ENCODE peak calls at places on chromosomes 12 and 14, in seven cellular contexts. One of them, this sample, is unnamed.

GRCh38 chr12:113247123-113248045 is 26.1 kb downstream of the TPCN1 start:
- DNase-seq in colonic mucosa: no peak
- DNase-seq in IMR-90: peak
- DNase-seq in naive thymus-derived CD4-positive, alpha-beta T cell: no peak
- DNase-seq in CD8-positive, alpha-beta memory T cell: no peak
- DNase-seq in RWPE1: peak
- DNase-seq in prostate gland: no peak
- DNase-seq in this sample: no peak

GRCh38 chr12:94874986-94875312 is 128.5 kb downstream of the NDUFA12 start:
- DNase-seq in colonic mucosa: no peak
- DNase-seq in IMR-90: no peak
- DNase-seq in naive thymus-derived CD4-positive, alpha-beta T cell: no peak
- DNase-seq in CD8-positive, alpha-beta memory T cell: no peak
- DNase-seq in RWPE1: no peak
- DNase-seq in prostate gland: peak
- DNase-seq in this sample: no peak

GRCh38 chr14:24366664-24367505 is 1.1 kb upstream of the NFATC4 start:
- DNase-seq in colonic mucosa: peak
- DNase-seq in IMR-90: peak
- DNase-seq in naive thymus-derived CD4-positive, alpha-beta T cell: peak
- DNase-seq in CD8-positive, alpha-beta memory T cell: no peak
- DNase-seq in RWPE1: no peak
- DNase-seq in prostate gland: peak
- DNase-seq in this sample: peak

GRCh38 chr12:48165089-48166031 is 8.0 kb upstream of the ASB8 start:
- DNase-seq in colonic mucosa: peak
- DNase-seq in IMR-90: peak
- DNase-seq in naive thymus-derived CD4-positive, alpha-beta T cell: peak
- DNase-seq in CD8-positive, alpha-beta memory T cell: peak
- DNase-seq in RWPE1: peak
- DNase-seq in prostate gland: no peak
- DNase-seq in this sample: no peak

GRCh38 chr12:19435831-19436497 is 3.3 kb upstream of the AEBP2 start:
- DNase-seq in colonic mucosa: no peak
- DNase-seq in IMR-90: no peak
- DNase-seq in naive thymus-derived CD4-positive, alpha-beta T cell: no peak
- DNase-seq in CD8-positive, alpha-beta memory T cell: no peak
- DNase-seq in RWPE1: no peak
- DNase-seq in prostate gland: no peak
- DNase-seq in this sample: no peak

GRCh38 chr12:57461326-57461903 is 1.8 kb downstream of the GLI1 start:
- DNase-seq in colonic mucosa: peak
- DNase-seq in IMR-90: peak
- DNase-seq in naive thymus-derived CD4-positive, alpha-beta T cell: no peak
- DNase-seq in CD8-positive, alpha-beta memory T cell: no peak
- DNase-seq in RWPE1: peak
- DNase-seq in prostate gland: peak
- DNase-seq in this sample: no peak

GRCh38 chr14:61977217-61977616 is 215.0 kb downstream of the SNAPC1 start:
- DNase-seq in colonic mucosa: no peak
- DNase-seq in IMR-90: peak
- DNase-seq in naive thymus-derived CD4-positive, alpha-beta T cell: no peak
- DNase-seq in CD8-positive, alpha-beta memory T cell: no peak
- DNase-seq in RWPE1: no peak
- DNase-seq in prostate gland: no peak
- DNase-seq in this sample: no peak

GRCh38 chr12:109264095-109264942 is 44.8 kb downstream of the FOXN4 start:
- DNase-seq in colonic mucosa: peak
- DNase-seq in IMR-90: peak
- DNase-seq in naive thymus-derived CD4-positive, alpha-beta T cell: no peak
- DNase-seq in CD8-positive, alpha-beta memory T cell: no peak
- DNase-seq in RWPE1: peak
- DNase-seq in prostate gland: peak
- DNase-seq in this sample: no peak

GRCh38 chr14:69695664-69696527 is 71.0 kb upstream of the SRSF5 start:
- DNase-seq in colonic mucosa: peak
- DNase-seq in IMR-90: peak
- DNase-seq in naive thymus-derived CD4-positive, alpha-beta T cell: no peak
- DNase-seq in CD8-positive, alpha-beta memory T cell: no peak
- DNase-seq in RWPE1: no peak
- DNase-seq in prostate gland: no peak
- DNase-seq in this sample: no peak

GRCh38 chr12:48021485-48022179 is 17.4 kb upstream of the COL2A1 start:
- DNase-seq in colonic mucosa: peak
- DNase-seq in IMR-90: no peak
- DNase-seq in naive thymus-derived CD4-positive, alpha-beta T cell: no peak
- DNase-seq in CD8-positive, alpha-beta memory T cell: no peak
- DNase-seq in RWPE1: peak
- DNase-seq in prostate gland: no peak
- DNase-seq in this sample: no peak

GRCh38 chr12:7207866-7208612 is 18.6 kb downstream of the PEX5 start:
- DNase-seq in colonic mucosa: no peak
- DNase-seq in IMR-90: no peak
- DNase-seq in naive thymus-derived CD4-positive, alpha-beta T cell: no peak
- DNase-seq in CD8-positive, alpha-beta memory T cell: no peak
- DNase-seq in RWPE1: no peak
- DNase-seq in prostate gland: no peak
- DNase-seq in this sample: no peak

GRCh38 chr12:130956456-130957303 is 3.0 kb downstream of the ADGRD1 start:
- DNase-seq in colonic mucosa: no peak
- DNase-seq in IMR-90: no peak
- DNase-seq in naive thymus-derived CD4-positive, alpha-beta T cell: no peak
- DNase-seq in CD8-positive, alpha-beta memory T cell: no peak
- DNase-seq in RWPE1: no peak
- DNase-seq in prostate gland: no peak
- DNase-seq in this sample: no peak

GRCh38 chr12:3275171-3276041 is 198.2 kb downstream of the TSPAN9 start:
- DNase-seq in colonic mucosa: peak
- DNase-seq in IMR-90: peak
- DNase-seq in naive thymus-derived CD4-positive, alpha-beta T cell: peak
- DNase-seq in CD8-positive, alpha-beta memory T cell: peak
- DNase-seq in RWPE1: peak
- DNase-seq in prostate gland: peak
- DNase-seq in this sample: no peak

GRCh38 chr14:92687681-92688433 is 60.6 kb downstream of the LGMN start:
- DNase-seq in colonic mucosa: no peak
- DNase-seq in IMR-90: no peak
- DNase-seq in naive thymus-derived CD4-positive, alpha-beta T cell: no peak
- DNase-seq in CD8-positive, alpha-beta memory T cell: no peak
- DNase-seq in RWPE1: no peak
- DNase-seq in prostate gland: no peak
- DNase-seq in this sample: no peak

GRCh38 chr12:67222302-67222701 is 46.9 kb upstream of the CAND1 start:
- DNase-seq in colonic mucosa: no peak
- DNase-seq in IMR-90: peak
- DNase-seq in naive thymus-derived CD4-positive, alpha-beta T cell: no peak
- DNase-seq in CD8-positive, alpha-beta memory T cell: no peak
- DNase-seq in RWPE1: peak
- DNase-seq in prostate gland: no peak
- DNase-seq in this sample: no peak

GRCh38 chr12:16545836-16546235 is 60.1 kb downstream of the LMO3 start:
- DNase-seq in colonic mucosa: no peak
- DNase-seq in IMR-90: no peak
- DNase-seq in naive thymus-derived CD4-positive, alpha-beta T cell: no peak
- DNase-seq in CD8-positive, alpha-beta memory T cell: no peak
- DNase-seq in RWPE1: no peak
- DNase-seq in prostate gland: no peak
- DNase-seq in this sample: no peak

DNA sequence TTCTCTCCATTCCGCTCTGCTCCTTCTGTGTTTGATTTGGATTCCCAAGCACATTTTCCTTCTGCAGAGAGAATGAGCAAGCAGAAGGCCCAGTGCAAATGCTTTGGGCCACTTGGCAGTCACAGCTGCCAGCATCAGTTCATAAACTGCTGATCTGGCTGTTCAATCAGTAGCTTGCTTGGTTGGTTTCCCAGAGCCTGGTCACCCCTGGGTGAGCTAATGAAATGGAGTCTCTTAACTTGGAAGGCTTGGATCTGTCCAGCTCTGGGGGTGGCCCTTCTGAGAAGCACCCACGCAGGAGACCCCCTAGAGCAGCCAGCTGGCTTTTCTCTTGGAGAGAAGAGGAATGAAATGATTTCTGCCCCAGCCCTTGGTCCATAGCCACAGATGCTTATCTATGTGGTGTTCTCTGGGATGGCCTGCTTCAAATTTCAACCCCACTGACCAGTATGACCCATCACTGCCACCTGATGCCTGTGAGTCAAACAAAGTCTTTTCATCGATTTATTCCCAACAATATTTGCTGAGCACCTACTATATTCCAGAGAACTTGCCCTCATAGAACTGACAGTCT is 30.3 kb downstream of the FAIM2 start:
- DNase-seq in colonic mucosa: no peak
- DNase-seq in IMR-90: peak
- DNase-seq in naive thymus-derived CD4-positive, alpha-beta T cell: no peak
- DNase-seq in CD8-positive, alpha-beta memory T cell: no peak
- DNase-seq in RWPE1: no peak
- DNase-seq in prostate gland: no peak
- DNase-seq in this sample: no peak
- H3K27ac ChIP-seq in colonic mucosa: no peak
- H3K27ac ChIP-seq in IMR-90: no peak
- H3K27ac ChIP-seq in naive thymus-derived CD4-positive, alpha-beta T cell: no peak
- H3K27ac ChIP-seq in CD8-positive, alpha-beta memory T cell: no peak
- H3K27ac ChIP-seq in RWPE1: no peak
- H3K27ac ChIP-seq in prostate gland: peak
- H3K27ac ChIP-seq in this sample: no peak

GRCh38 chr12:120708646-120709045 is 1.6 kb upstream of the UNC119B start:
- DNase-seq in colonic mucosa: no peak
- DNase-seq in IMR-90: no peak
- DNase-seq in naive thymus-derived CD4-positive, alpha-beta T cell: no peak
- DNase-seq in CD8-positive, alpha-beta memory T cell: no peak
- DNase-seq in RWPE1: no peak
- DNase-seq in prostate gland: no peak
- DNase-seq in this sample: no peak
- H3K27ac ChIP-seq in colonic mucosa: no peak
- H3K27ac ChIP-seq in IMR-90: no peak
- H3K27ac ChIP-seq in naive thymus-derived CD4-positive, alpha-beta T cell: no peak
- H3K27ac ChIP-seq in CD8-positive, alpha-beta memory T cell: no peak
- H3K27ac ChIP-seq in RWPE1: no peak
- H3K27ac ChIP-seq in prostate gland: no peak
- H3K27ac ChIP-seq in this sample: no peak

GRCh38 chr14:103294091-103294490 is 39.9 kb upstream of the EIF5 start:
- DNase-seq in colonic mucosa: peak
- DNase-seq in IMR-90: no peak
- DNase-seq in naive thymus-derived CD4-positive, alpha-beta T cell: no peak
- DNase-seq in CD8-positive, alpha-beta memory T cell: no peak
- DNase-seq in RWPE1: no peak
- DNase-seq in prostate gland: no peak
- DNase-seq in this sample: no peak
- H3K27ac ChIP-seq in colonic mucosa: no peak
- H3K27ac ChIP-seq in IMR-90: no peak
- H3K27ac ChIP-seq in naive thymus-derived CD4-positive, alpha-beta T cell: no peak
- H3K27ac ChIP-seq in CD8-positive, alpha-beta memory T cell: no peak
- H3K27ac ChIP-seq in RWPE1: no peak
- H3K27ac ChIP-seq in prostate gland: no peak
- H3K27ac ChIP-seq in this sample: no peak

GRCh38 chr12:12897286-12897685 is 5.9 kb downstream of the GPRC5A start:
- DNase-seq in colonic mucosa: no peak
- DNase-seq in IMR-90: no peak
- DNase-seq in naive thymus-derived CD4-positive, alpha-beta T cell: no peak
- DNase-seq in CD8-positive, alpha-beta memory T cell: no peak
- DNase-seq in RWPE1: no peak
- DNase-seq in prostate gland: no peak
- DNase-seq in this sample: no peak

GRCh38 chr12:12898911-12899511 is 7.6 kb downstream of the GPRC5A start:
- DNase-seq in colonic mucosa: no peak
- DNase-seq in IMR-90: no peak
- DNase-seq in naive thymus-derived CD4-positive, alpha-beta T cell: no peak
- DNase-seq in CD8-positive, alpha-beta memory T cell: no peak
- DNase-seq in RWPE1: no peak
- DNase-seq in prostate gland: no peak
- DNase-seq in this sample: no peak

GRCh38 chr12:12899530-12900380 is 8.4 kb downstream of the GPRC5A start:
- DNase-seq in colonic mucosa: no peak
- DNase-seq in IMR-90: peak
- DNase-seq in naive thymus-derived CD4-positive, alpha-beta T cell: no peak
- DNase-seq in CD8-positive, alpha-beta memory T cell: no peak
- DNase-seq in RWPE1: peak
- DNase-seq in prostate gland: no peak
- DNase-seq in this sample: peak

GRCh38 chr12:12896261-12896660 is 4.9 kb downstream of the GPRC5A start:
- DNase-seq in colonic mucosa: no peak
- DNase-seq in IMR-90: peak
- DNase-seq in naive thymus-derived CD4-positive, alpha-beta T cell: no peak
- DNase-seq in CD8-positive, alpha-beta memory T cell: no peak
- DNase-seq in RWPE1: no peak
- DNase-seq in prostate gland: no peak
- DNase-seq in this sample: no peak

GRCh38 chr12:12898136-12898712 is 6.9 kb downstream of the GPRC5A start:
- DNase-seq in colonic mucosa: no peak
- DNase-seq in IMR-90: no peak
- DNase-seq in naive thymus-derived CD4-positive, alpha-beta T cell: no peak
- DNase-seq in CD8-positive, alpha-beta memory T cell: no peak
- DNase-seq in RWPE1: no peak
- DNase-seq in prostate gland: no peak
- DNase-seq in this sample: no peak
- H3K27ac ChIP-seq in colonic mucosa: no peak
- H3K27ac ChIP-seq in IMR-90: peak
- H3K27ac ChIP-seq in naive thymus-derived CD4-positive, alpha-beta T cell: no peak
- H3K27ac ChIP-seq in CD8-positive, alpha-beta memory T cell: no peak
- H3K27ac ChIP-seq in RWPE1: peak
- H3K27ac ChIP-seq in prostate gland: no peak
- H3K27ac ChIP-seq in this sample: peak

GRCh38 chr14:31243860-31244259 is 36.3 kb upstream of the HECTD1 start:
- DNase-seq in colonic mucosa: peak
- DNase-seq in IMR-90: no peak
- DNase-seq in naive thymus-derived CD4-positive, alpha-beta T cell: no peak
- DNase-seq in CD8-positive, alpha-beta memory T cell: no peak
- DNase-seq in RWPE1: peak
- DNase-seq in prostate gland: no peak
- DNase-seq in this sample: peak
- H3K27ac ChIP-seq in colonic mucosa: peak
- H3K27ac ChIP-seq in IMR-90: no peak
- H3K27ac ChIP-seq in naive thymus-derived CD4-positive, alpha-beta T cell: no peak
- H3K27ac ChIP-seq in CD8-positive, alpha-beta memory T cell: no peak
- H3K27ac ChIP-seq in RWPE1: no peak
- H3K27ac ChIP-seq in prostate gland: no peak
- H3K27ac ChIP-seq in this sample: peak

GRCh38 chr12:64097346-64098105 is 124.6 kb downstream of the KICS2 start:
- DNase-seq in colonic mucosa: no peak
- DNase-seq in IMR-90: peak
- DNase-seq in naive thymus-derived CD4-positive, alpha-beta T cell: no peak
- DNase-seq in CD8-positive, alpha-beta memory T cell: no peak
- DNase-seq in RWPE1: no peak
- DNase-seq in prostate gland: no peak
- DNase-seq in this sample: no peak

GRCh38 chr12:64103821-64104220 is 118.3 kb downstream of the KICS2 start:
- DNase-seq in colonic mucosa: no peak
- DNase-seq in IMR-90: peak
- DNase-seq in naive thymus-derived CD4-positive, alpha-beta T cell: no peak
- DNase-seq in CD8-positive, alpha-beta memory T cell: no peak
- DNase-seq in RWPE1: no peak
- DNase-seq in prostate gland: no peak
- DNase-seq in this sample: no peak

GRCh38 chr12:64098709-64099354 is 123.3 kb downstream of the KICS2 start:
- DNase-seq in colonic mucosa: no peak
- DNase-seq in IMR-90: peak
- DNase-seq in naive thymus-derived CD4-positive, alpha-beta T cell: no peak
- DNase-seq in CD8-positive, alpha-beta memory T cell: no peak
- DNase-seq in RWPE1: no peak
- DNase-seq in prostate gland: no peak
- DNase-seq in this sample: no peak

GRCh38 chr12:64102339-64102738 is 119.8 kb downstream of the KICS2 start:
- DNase-seq in colonic mucosa: no peak
- DNase-seq in IMR-90: no peak
- DNase-seq in naive thymus-derived CD4-positive, alpha-beta T cell: no peak
- DNase-seq in CD8-positive, alpha-beta memory T cell: no peak
- DNase-seq in RWPE1: peak
- DNase-seq in prostate gland: no peak
- DNase-seq in this sample: no peak

GRCh38 chr12:64099430-64099829 is 122.7 kb downstream of the KICS2 start:
- DNase-seq in colonic mucosa: no peak
- DNase-seq in IMR-90: peak
- DNase-seq in naive thymus-derived CD4-positive, alpha-beta T cell: no peak
- DNase-seq in CD8-positive, alpha-beta memory T cell: no peak
- DNase-seq in RWPE1: peak
- DNase-seq in prostate gland: no peak
- DNase-seq in this sample: no peak
- H3K27ac ChIP-seq in colonic mucosa: no peak
- H3K27ac ChIP-seq in IMR-90: peak
- H3K27ac ChIP-seq in naive thymus-derived CD4-positive, alpha-beta T cell: no peak
- H3K27ac ChIP-seq in CD8-positive, alpha-beta memory T cell: no peak
- H3K27ac ChIP-seq in RWPE1: no peak
- H3K27ac ChIP-seq in prostate gland: no peak
- H3K27ac ChIP-seq in this sample: peak